ENCODE peak calls at places on chromosomes 13 and 19, in ten cellular contexts. F is C1 segment of cervical spinal cord; R is GM23338; H is stimulated activated CD4-positive, alpha-beta T cell treated with anti-CD3 and anti-CD28 coated beads, TNF-alpha, amount 100 ng/mL, for 48 hours; D is left ventricle myocardium inferior; U is T-helper 9 cell; X is Right ventricle myocardium inferior; G is HCEC 1CT; B is stromal cell of bone marrow; M is HFF-Myc. S is an unnamed sample.

GRCh38 chr13:111460548-111461444 is 140.4 kb downstream of the TEX29 start:
- DNase-seq in F (peak; percentile 12), R (peak; percentile 76), H (no peak), D (no peak), U (no peak), X (no peak), G (peak; percentile 34), B (peak; percentile 15), M (peak; percentile 15), S (peak; percentile 83)

GRCh38 chr19:1104452-1105216 is 840 bp downstream of the GPX4 start:
- DNase-seq in F (peak; percentile 80), R (peak; percentile 87), H (peak; percentile 50), D (peak; percentile 80), U (peak; percentile 71), X (peak; percentile 83), G (peak; percentile 56), B (no peak), M (no peak), S (peak; percentile 92)

GRCh38 chr13:42041017-42041683 is 7.3 kb upstream of the DGKH start:
- DNase-seq in F (no peak), R (peak; percentile 78), H (peak; percentile 27), D (peak; percentile 53), U (peak; percentile 18), X (peak; percentile 76), G (peak; percentile 63), B (no peak), M (no peak), S (peak; percentile 81)

GRCh38 chr13:99997702-99998219 is 16.2 kb downstream of the ZIC2 start:
- DNase-seq in F (no peak), R (no peak), H (no peak), D (no peak), U (no peak), X (no peak), G (no peak), B (no peak), M (no peak), S (no peak)

GRCh38 chr19:32349724-32350475 is 4.5 kb downstream of the ZNF507 start:
- DNase-seq in F (no peak), R (no peak), H (no peak), D (no peak), U (no peak), X (no peak), G (no peak), B (no peak), M (no peak), S (no peak)

GRCh38 chr13:99408703-99409000 is 92.6 kb upstream of the TM9SF2 start:
- DNase-seq in F (no peak), R (no peak), H (no peak), D (no peak), U (no peak), X (no peak), G (no peak), B (no peak), M (no peak), S (no peak)

GRCh38 chr13:35191883-35192282 is 249.8 kb downstream of the NBEA start:
- DNase-seq in F (no peak), R (no peak), H (no peak), D (no peak), U (no peak), X (no peak), G (no peak), B (no peak), M (peak; percentile 72), S (no peak)

GRCh38 chr19:4502282-4503223 is 15.7 kb downstream of the PLIN4 start:
- DNase-seq in F (no peak), R (no peak), H (no peak), D (no peak), U (no peak), X (no peak), G (no peak), B (no peak), M (no peak), S (no peak)

GRCh38 chr19:33513424-33513823 is 8.2 kb downstream of the PEPD start:
- DNase-seq in F (no peak), R (no peak), H (no peak), D (no peak), U (no peak), X (no peak), G (no peak), B (no peak), M (no peak), S (no peak)

GRCh38 chr13:27770809-27771208 is 21.5 kb upstream of the GSX1 start:
- DNase-seq in F (no peak), R (peak; percentile 69), H (no peak), D (no peak), U (no peak), X (no peak), G (peak; percentile 35), B (peak; percentile 3), M (peak; percentile 9), S (peak; percentile 76)

GRCh38 chr13:31000889-31001288 is 68.4 kb downstream of the TEX26 start:
- DNase-seq in F (no peak), R (no peak), H (no peak), D (no peak), U (no peak), X (no peak), G (no peak), B (no peak), M (no peak), S (peak; percentile 21)

GRCh38 chr19:57338798-57339378 is 12.2 kb upstream of the ZNF304 start:
- DNase-seq in F (no peak), R (no peak), H (no peak), D (no peak), U (no peak), X (no peak), G (peak; percentile 60), B (no peak), M (no peak), S (no peak)

GRCh38 chr13:108495686-108496363 is 133.6 kb upstream of the MYO16 start:
- DNase-seq in F (no peak), R (peak; percentile 64), H (no peak), D (no peak), U (peak; percentile 13), X (no peak), G (no peak), B (no peak), M (no peak), S (peak; percentile 79)

GRCh38 chr19:784541-784940 is 12.7 kb upstream of the PTBP1 start:
- DNase-seq in F (no peak), R (peak; percentile 15), H (no peak), D (no peak), U (no peak), X (no peak), G (no peak), B (no peak), M (no peak), S (no peak)

GRCh38 chr19:50419580-50420035 is 870 bp downstream of the SPIB start:
- DNase-seq in F (no peak), R (peak; percentile 81), H (no peak), D (no peak), U (no peak), X (no peak), G (no peak), B (no peak), M (no peak), S (peak; percentile 72)

GRCh38 chr13:52455677-52456041 is 381 bp downstream of the CKAP2 start:
- DNase-seq in F (peak; percentile 76), R (peak; percentile 94), H (peak; percentile 51), D (peak; percentile 65), U (peak; percentile 74), X (peak; percentile 88), G (peak; percentile 48), B (peak; percentile 25), M (no peak), S (peak; percentile 95)

GRCh38 chr19:38376576-38376975 is 2.2 kb downstream of the PSMD8 start:
- DNase-seq in F (no peak), R (no peak), H (no peak), D (no peak), U (no peak), X (peak; percentile 34), G (no peak), B (no peak), M (no peak), S (no peak)

GRCh38 chr19:17138937-17139598 is 63.5 kb downstream of the MYO9B start:
- DNase-seq in F (no peak), R (no peak), H (no peak), D (peak; percentile 72), U (no peak), X (peak; percentile 76), G (no peak), B (no peak), M (no peak), S (no peak)

GRCh38 chr13:91368676-91369425 is 21.4 kb downstream of the MIR17HG start:
- DNase-seq in F (no peak), R (no peak), H (no peak), D (no peak), U (no peak), X (no peak), G (no peak), B (no peak), M (no peak), S (no peak)

GRCh38 chr13:110923777-110924638 is 9.1 kb upstream of the ANKRD10 start:
- DNase-seq in F (no peak), R (no peak), H (no peak), D (no peak), U (no peak), X (no peak), G (no peak), B (no peak), M (no peak), S (no peak)

GRCh38 chr13:103062079-103062478 is 4.1 kb downstream of the SLC10A2 start:
- DNase-seq in F (no peak), R (no peak), H (no peak), D (no peak), U (no peak), X (no peak), G (no peak), B (no peak), M (no peak), S (no peak)

GRCh38 chr19:58001895-58002369 is 688 bp downstream of the ZNF606 start:
- DNase-seq in F (no peak), R (no peak), H (no peak), D (no peak), U (no peak), X (no peak), G (no peak), B (peak; percentile 2), M (no peak), S (no peak)

GRCh38 chr13:50236898-50237318 is 221.7 kb downstream of the KCNRG start:
- DNase-seq in F (no peak), R (no peak), H (no peak), D (no peak), U (no peak), X (no peak), G (no peak), B (no peak), M (no peak), S (no peak)

GRCh38 chr19:39518458-39518857 is 3.5 kb downstream of the SELENOV start:
- DNase-seq in F (no peak), R (peak; percentile 44), H (no peak), D (no peak), U (no peak), X (no peak), G (no peak), B (no peak), M (no peak), S (peak; percentile 77)

GRCh38 chr13:112994084-112994780 is 25.2 kb downstream of the MCF2L start:
- DNase-seq in F (no peak), R (no peak), H (no peak), D (no peak), U (no peak), X (peak; percentile 72), G (no peak), B (no peak), M (no peak), S (no peak)

GRCh38 chr19:4487572-4487971 is 15.5 kb downstream of the HDGFL2 start:
- DNase-seq in F (no peak), R (no peak), H (no peak), D (no peak), U (no peak), X (peak; percentile 57), G (no peak), B (no peak), M (no peak), S (no peak)

GRCh38 chr13:44238011-44238421 is 135.6 kb upstream of the SERP2 start:
- DNase-seq in F (no peak), R (no peak), H (no peak), D (no peak), U (no peak), X (no peak), G (no peak), B (no peak), M (peak; percentile 75), S (no peak)

GRCh38 chr19:54560881-54561385 is 12.7 kb upstream of the LILRA2 start:
- DNase-seq in F (no peak), R (no peak), H (no peak), D (no peak), U (no peak), X (no peak), G (no peak), B (no peak), M (no peak), S (no peak)